ENCODE peak calls at places on chromosomes 11 and 22, in six cellular contexts. One of them, this sample, is unnamed.

GRCh38 chr11:10637629-10638028 is 55.9 kb downstream of the IRAG1 start:
- DNase-seq in adrenal gland: peak
- DNase-seq in neural progenitor cell: no peak
- DNase-seq in effector memory CD4-positive, alpha-beta T cell: no peak
- DNase-seq in RWPE1: no peak
- DNase-seq in heart right ventricle: no peak
- DNase-seq in this sample: no peak

GRCh38 chr11:108973402-108974119 is 308.7 kb downstream of the DDX10 start:
- DNase-seq in neural progenitor cell: no peak
- DNase-seq in RWPE1: peak
- DNase-seq in adrenal gland: no peak
- DNase-seq in heart right ventricle: no peak
- DNase-seq in effector memory CD4-positive, alpha-beta T cell: no peak
- DNase-seq in this sample: no peak

GRCh38 chr11:75035911-75036536 is 47.3 kb downstream of the NEU3 start:
- DNase-seq in RWPE1: peak
- DNase-seq in neural progenitor cell: no peak
- DNase-seq in effector memory CD4-positive, alpha-beta T cell: no peak
- DNase-seq in heart right ventricle: no peak
- DNase-seq in adrenal gland: no peak
- DNase-seq in this sample: peak

GRCh38 chr11:125423247-125423849 is 72.7 kb downstream of the FEZ1 start:
- DNase-seq in adrenal gland: no peak
- DNase-seq in effector memory CD4-positive, alpha-beta T cell: no peak
- DNase-seq in neural progenitor cell: no peak
- DNase-seq in heart right ventricle: no peak
- DNase-seq in RWPE1: no peak
- DNase-seq in this sample: no peak

GRCh38 chr22:48199667-48200066 is 1437.2 kb downstream of the TBC1D22A start:
- DNase-seq in adrenal gland: no peak
- DNase-seq in effector memory CD4-positive, alpha-beta T cell: no peak
- DNase-seq in neural progenitor cell: no peak
- DNase-seq in heart right ventricle: no peak
- DNase-seq in RWPE1: no peak
- DNase-seq in this sample: no peak

GRCh38 chr22:34604312-34604711 is 461.6 kb upstream of the ISX start:
- DNase-seq in neural progenitor cell: no peak
- DNase-seq in RWPE1: no peak
- DNase-seq in effector memory CD4-positive, alpha-beta T cell: no peak
- DNase-seq in adrenal gland: no peak
- DNase-seq in heart right ventricle: no peak
- DNase-seq in this sample: no peak

GRCh38 chr11:36475192-36475591 is 34.9 kb downstream of the TRAF6 start:
- DNase-seq in RWPE1: no peak
- DNase-seq in adrenal gland: no peak
- DNase-seq in heart right ventricle: no peak
- DNase-seq in effector memory CD4-positive, alpha-beta T cell: no peak
- DNase-seq in neural progenitor cell: no peak
- DNase-seq in this sample: no peak

GRCh38 chr11:60862171-60862570 is 5.2 kb upstream of the ZP1 start:
- DNase-seq in adrenal gland: no peak
- DNase-seq in effector memory CD4-positive, alpha-beta T cell: no peak
- DNase-seq in RWPE1: no peak
- DNase-seq in neural progenitor cell: no peak
- DNase-seq in heart right ventricle: no peak
- DNase-seq in this sample: no peak

GRCh38 chr11:28077524-28077923 is 30.4 kb downstream of the KIF18A start:
- DNase-seq in adrenal gland: no peak
- DNase-seq in RWPE1: no peak
- DNase-seq in effector memory CD4-positive, alpha-beta T cell: no peak
- DNase-seq in heart right ventricle: no peak
- DNase-seq in neural progenitor cell: no peak
- DNase-seq in this sample: no peak

GRCh38 chr11:35579557-35580396 is 38.5 kb upstream of the FJX1 start:
- DNase-seq in heart right ventricle: no peak
- DNase-seq in adrenal gland: no peak
- DNase-seq in neural progenitor cell: no peak
- DNase-seq in RWPE1: peak
- DNase-seq in effector memory CD4-positive, alpha-beta T cell: no peak
- DNase-seq in this sample: no peak

GRCh38 chr11:74754507-74755255 is 6.0 kb downstream of the RNF169 start:
- DNase-seq in adrenal gland: no peak
- DNase-seq in effector memory CD4-positive, alpha-beta T cell: no peak
- DNase-seq in RWPE1: peak
- DNase-seq in neural progenitor cell: no peak
- DNase-seq in heart right ventricle: no peak
- DNase-seq in this sample: no peak

GRCh38 chr22:33803371-33803770 is 116.9 kb downstream of the LARGE1 start:
- DNase-seq in adrenal gland: no peak
- DNase-seq in heart right ventricle: no peak
- DNase-seq in neural progenitor cell: no peak
- DNase-seq in effector memory CD4-positive, alpha-beta T cell: no peak
- DNase-seq in RWPE1: no peak
- DNase-seq in this sample: no peak

GRCh38 chr22:47050601-47051051 is 288.2 kb downstream of the TBC1D22A start:
- DNase-seq in effector memory CD4-positive, alpha-beta T cell: no peak
- DNase-seq in adrenal gland: no peak
- DNase-seq in neural progenitor cell: no peak
- DNase-seq in RWPE1: no peak
- DNase-seq in heart right ventricle: peak
- DNase-seq in this sample: no peak

GRCh38 chr11:10314199-10315072 is 9.6 kb downstream of the ADM start:
- DNase-seq in RWPE1: peak
- DNase-seq in heart right ventricle: no peak
- DNase-seq in adrenal gland: peak
- DNase-seq in effector memory CD4-positive, alpha-beta T cell: no peak
- DNase-seq in neural progenitor cell: peak
- DNase-seq in this sample: peak

GRCh38 chr11:111675891-111676290 is 73.6 kb downstream of the SIK2 start:
- DNase-seq in RWPE1: no peak
- DNase-seq in effector memory CD4-positive, alpha-beta T cell: no peak
- DNase-seq in heart right ventricle: no peak
- DNase-seq in adrenal gland: no peak
- DNase-seq in neural progenitor cell: no peak
- DNase-seq in this sample: no peak

GRCh38 chr11:4025248-4025956 is 69.2 kb upstream of the RRM1 start:
- DNase-seq in neural progenitor cell: no peak
- DNase-seq in adrenal gland: no peak
- DNase-seq in RWPE1: no peak
- DNase-seq in heart right ventricle: no peak
- DNase-seq in effector memory CD4-positive, alpha-beta T cell: no peak
- DNase-seq in this sample: no peak

GRCh38 chr11:73538381-73538872 is 59.5 kb downstream of the FAM168A start:
- DNase-seq in heart right ventricle: no peak
- DNase-seq in effector memory CD4-positive, alpha-beta T cell: no peak
- DNase-seq in adrenal gland: no peak
- DNase-seq in RWPE1: no peak
- DNase-seq in neural progenitor cell: peak
- DNase-seq in this sample: no peak

DNA sequence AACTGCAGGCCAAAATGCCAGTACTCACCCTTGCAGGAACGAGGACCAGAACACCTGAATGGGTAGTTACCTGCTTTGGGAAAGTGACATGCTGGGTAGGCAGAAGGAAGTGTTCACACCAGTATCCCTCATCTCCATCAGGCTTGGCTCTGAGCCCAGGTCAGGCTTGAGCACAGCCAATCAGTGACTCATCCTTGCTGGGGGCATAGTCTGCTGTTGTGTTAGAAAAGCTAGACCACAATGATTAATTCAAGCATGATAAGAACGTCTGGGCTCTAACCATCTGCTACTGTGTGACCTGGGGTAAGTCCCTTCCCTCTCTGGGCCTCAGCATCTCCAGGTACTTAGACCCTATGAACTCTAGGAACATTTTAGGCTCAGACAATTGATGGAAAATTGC is 450.4 kb downstream of the MIAT start:
- DNase-seq in effector memory CD4-positive, alpha-beta T cell: no peak
- DNase-seq in adrenal gland: peak
- DNase-seq in neural progenitor cell: no peak
- DNase-seq in heart right ventricle: peak
- DNase-seq in RWPE1: peak
- DNase-seq in this sample: peak
- H3K27ac ChIP-seq in effector memory CD4-positive, alpha-beta T cell: no peak
- H3K27ac ChIP-seq in adrenal gland: no peak
- H3K27ac ChIP-seq in neural progenitor cell: no peak
- H3K27ac ChIP-seq in heart right ventricle: no peak
- H3K27ac ChIP-seq in RWPE1: peak
- H3K27ac ChIP-seq in this sample: peak

DNA sequence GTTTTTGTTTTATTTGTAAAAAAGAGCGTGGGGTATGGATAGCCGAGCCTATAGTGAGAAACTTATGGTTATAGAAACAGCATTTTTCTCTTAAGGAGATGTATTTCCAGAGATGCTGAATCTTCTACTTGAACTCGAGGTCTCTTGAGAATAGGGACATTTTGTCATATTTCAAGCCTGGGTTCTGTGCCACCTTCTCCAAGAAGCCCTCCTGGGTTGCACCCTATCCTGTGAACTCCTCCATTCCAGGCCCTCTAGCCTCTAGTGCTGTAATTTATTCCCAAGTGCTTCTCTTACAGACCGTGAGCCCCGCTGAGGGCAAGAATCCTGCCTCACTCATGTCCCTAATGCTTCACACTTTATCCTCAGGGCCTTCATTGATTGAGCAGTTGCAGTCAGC is 108.6 kb downstream of the KIAA1671 start:
- DNase-seq in heart right ventricle: no peak
- DNase-seq in neural progenitor cell: no peak
- DNase-seq in RWPE1: no peak
- DNase-seq in adrenal gland: no peak
- DNase-seq in effector memory CD4-positive, alpha-beta T cell: no peak
- DNase-seq in this sample: no peak
- H3K27ac ChIP-seq in heart right ventricle: no peak
- H3K27ac ChIP-seq in neural progenitor cell: no peak
- H3K27ac ChIP-seq in RWPE1: peak
- H3K27ac ChIP-seq in adrenal gland: no peak
- H3K27ac ChIP-seq in effector memory CD4-positive, alpha-beta T cell: peak
- H3K27ac ChIP-seq in this sample: peak

DNA sequence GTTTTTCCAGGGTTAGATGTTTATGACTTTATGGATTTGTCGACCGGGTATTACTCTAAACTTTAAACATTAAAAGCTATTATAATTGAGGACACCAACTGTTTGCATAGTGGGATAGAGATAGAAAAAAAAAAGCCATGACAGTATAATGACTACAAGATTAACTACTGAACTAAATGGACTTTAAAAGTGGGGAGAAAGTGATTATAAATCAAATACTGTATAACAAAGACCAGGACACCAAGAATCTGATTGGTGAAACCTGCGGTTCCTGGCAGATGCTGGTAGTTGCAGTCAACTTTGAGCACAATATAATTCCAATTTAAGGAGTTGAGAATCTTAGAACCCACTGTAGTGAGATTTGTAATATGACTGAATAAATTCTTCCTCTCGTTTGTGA is 2.5 kb downstream of the CRKL start:
- DNase-seq in neural progenitor cell: no peak
- DNase-seq in adrenal gland: no peak
- DNase-seq in heart right ventricle: no peak
- DNase-seq in effector memory CD4-positive, alpha-beta T cell: no peak
- DNase-seq in RWPE1: no peak
- DNase-seq in this sample: no peak
- H3K27ac ChIP-seq in neural progenitor cell: no peak
- H3K27ac ChIP-seq in adrenal gland: no peak
- H3K27ac ChIP-seq in heart right ventricle: no peak
- H3K27ac ChIP-seq in effector memory CD4-positive, alpha-beta T cell: no peak
- H3K27ac ChIP-seq in RWPE1: no peak
- H3K27ac ChIP-seq in this sample: no peak

DNA sequence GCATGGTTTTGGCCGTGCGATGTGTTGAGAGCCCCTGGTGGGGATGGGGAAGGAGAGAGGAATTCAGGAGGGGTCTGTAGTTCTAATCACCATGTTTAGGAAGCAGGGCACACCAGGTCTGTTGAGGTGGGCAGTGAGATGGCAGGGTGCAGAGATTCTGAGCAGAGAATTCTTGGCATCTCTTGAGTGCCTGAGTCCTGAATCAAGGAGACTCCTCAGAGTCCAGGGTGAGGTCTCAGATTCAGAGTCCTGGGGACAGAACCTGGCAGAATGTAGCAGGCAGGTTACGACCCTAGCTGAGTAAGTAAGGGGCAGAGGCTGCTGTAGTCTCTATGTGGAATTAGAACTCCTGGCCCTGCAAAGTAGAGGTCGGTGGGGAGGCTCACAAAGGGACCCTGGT is 12.9 kb downstream of the PARVA start:
- DNase-seq in effector memory CD4-positive, alpha-beta T cell: no peak
- DNase-seq in neural progenitor cell: no peak
- DNase-seq in adrenal gland: no peak
- DNase-seq in RWPE1: no peak
- DNase-seq in heart right ventricle: no peak
- DNase-seq in this sample: no peak
- H3K27ac ChIP-seq in effector memory CD4-positive, alpha-beta T cell: no peak
- H3K27ac ChIP-seq in neural progenitor cell: no peak
- H3K27ac ChIP-seq in adrenal gland: no peak
- H3K27ac ChIP-seq in RWPE1: no peak
- H3K27ac ChIP-seq in heart right ventricle: no peak
- H3K27ac ChIP-seq in this sample: no peak

GRCh38 chr11:936199-936598 is 10.5 kb downstream of the AP2A2 start:
- DNase-seq in adrenal gland: no peak
- DNase-seq in effector memory CD4-positive, alpha-beta T cell: no peak
- DNase-seq in neural progenitor cell: no peak
- DNase-seq in RWPE1: no peak
- DNase-seq in heart right ventricle: no peak
- DNase-seq in this sample: no peak

GRCh38 chr11:932435-932834 is 6.8 kb downstream of the AP2A2 start:
- DNase-seq in RWPE1: no peak
- DNase-seq in neural progenitor cell: no peak
- DNase-seq in adrenal gland: no peak
- DNase-seq in heart right ventricle: no peak
- DNase-seq in effector memory CD4-positive, alpha-beta T cell: no peak
- DNase-seq in this sample: no peak

GRCh38 chr11:933002-933820 is 7.5 kb downstream of the AP2A2 start:
- DNase-seq in heart right ventricle: no peak
- DNase-seq in adrenal gland: no peak
- DNase-seq in neural progenitor cell: no peak
- DNase-seq in RWPE1: no peak
- DNase-seq in effector memory CD4-positive, alpha-beta T cell: no peak
- DNase-seq in this sample: no peak

GRCh38 chr11:933936-934335 is 8.3 kb downstream of the AP2A2 start:
- DNase-seq in RWPE1: no peak
- DNase-seq in heart right ventricle: no peak
- DNase-seq in adrenal gland: no peak
- DNase-seq in neural progenitor cell: peak
- DNase-seq in effector memory CD4-positive, alpha-beta T cell: no peak
- DNase-seq in this sample: no peak

DNA sequence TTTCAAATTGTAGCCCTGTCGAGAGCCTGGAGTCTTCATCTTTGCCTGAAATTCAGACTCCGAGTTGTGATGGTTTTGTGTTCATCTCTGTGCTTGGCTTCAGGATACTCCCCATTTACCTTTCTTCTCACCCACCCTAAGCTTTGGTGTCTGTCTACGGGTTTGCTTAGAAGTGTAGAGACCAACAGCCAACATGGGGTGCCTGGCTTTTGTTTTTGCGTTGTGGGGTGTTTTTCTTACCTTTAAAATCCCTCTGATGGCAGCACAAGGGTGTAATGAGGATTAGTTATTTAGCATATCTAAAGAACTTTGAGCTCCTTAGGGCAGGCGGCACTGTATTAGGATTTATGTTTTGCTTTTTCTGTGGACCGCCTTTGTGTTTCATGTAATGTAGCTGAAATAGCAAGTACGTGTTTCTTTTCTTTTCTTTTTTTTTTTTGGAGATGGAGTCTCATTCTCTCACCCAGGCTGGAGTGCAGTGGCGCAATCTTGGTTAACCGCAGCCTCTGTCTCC is 8.8 kb downstream of the AP2A2 start:
- DNase-seq in effector memory CD4-positive, alpha-beta T cell: no peak
- DNase-seq in heart right ventricle: no peak
- DNase-seq in adrenal gland: no peak
- DNase-seq in RWPE1: no peak
- DNase-seq in neural progenitor cell: peak
- DNase-seq in this sample: no peak
- H3K27ac ChIP-seq in effector memory CD4-positive, alpha-beta T cell: no peak
- H3K27ac ChIP-seq in heart right ventricle: no peak
- H3K27ac ChIP-seq in adrenal gland: no peak
- H3K27ac ChIP-seq in RWPE1: no peak
- H3K27ac ChIP-seq in neural progenitor cell: peak
- H3K27ac ChIP-seq in this sample: no peak

This sample was measured in thyroid gland.